ENCODE peak calls at places on chromosomes 6 and 20, in five cellular contexts. J is astrocyte of the spinal cord, K is body of pancreas, Y is uterus, R is psoas muscle. V is an unnamed sample.

GRCh38 chr6:22926613-22927348 is 357.4 kb downstream of the HDGFL1 start:
- DNase-seq in K (no peak), J (no peak), R (no peak), Y (no peak), V (no peak)

GRCh38 chr20:22511943-22512910 is 72.1 kb downstream of the FOXA2 start:
- DNase-seq in K (peak), Y (no peak), J (no peak), R (no peak), V (peak)

GRCh38 chr6:47413752-47414516 is 63.7 kb upstream of the CD2AP start:
- DNase-seq in K (peak), R (no peak), Y (no peak), J (peak), V (peak)

GRCh38 chr6:5201271-5201670 is 59.5 kb downstream of the LYRM4 start:
- DNase-seq in R (no peak), J (no peak), K (no peak), Y (no peak), V (peak)

GRCh38 chr6:149268768-149269167 is 48.7 kb upstream of the TAB2 start:
- DNase-seq in J (peak), K (no peak), R (no peak), Y (no peak), V (no peak)

GRCh38 chr6:84685983-84686584 is 78.3 kb downstream of the TBX18 start:
- DNase-seq in Y (no peak), J (no peak), K (no peak), R (no peak), V (peak)

GRCh38 chr20:8875586-8875985 is 193.3 kb upstream of the PLCB4 start:
- DNase-seq in K (no peak), R (no peak), Y (no peak), J (peak), V (no peak)

GRCh38 chr20:17059465-17059864 is 167.4 kb upstream of the PCSK2 start:
- DNase-seq in R (no peak), K (no peak), J (peak), Y (no peak), V (peak)

GRCh38 chr6:113742342-113742741 is 114.8 kb upstream of the MARCKS start:
- DNase-seq in J (no peak), K (no peak), Y (no peak), R (no peak), V (no peak)

GRCh38 chr20:59165389-59165785 is 1.8 kb downstream of the ZNF831 start:
- DNase-seq in R (no peak), Y (no peak), J (no peak), K (no peak), V (no peak)

GRCh38 chr6:30816791-30817739 is 67.3 kb upstream of the DDR1 start:
- DNase-seq in J (no peak), K (no peak), Y (no peak), R (no peak), V (no peak)

GRCh38 chr6:112464901-112465661 is 118.0 kb downstream of the RFPL4B start:
- DNase-seq in K (no peak), R (no peak), Y (no peak), J (no peak), V (no peak)

GRCh38 chr6:4296552-4296951 is 161.2 kb upstream of the ECI2 start:
- DNase-seq in K (no peak), R (no peak), J (no peak), Y (no peak), V (no peak)

GRCh38 chr20:7828437-7828836 is 111.8 kb downstream of the HAO1 start:
- DNase-seq in J (no peak), R (no peak), K (no peak), Y (no peak), V (no peak)

GRCh38 chr6:19705606-19706005 is 131.6 kb upstream of the ID4 start:
- DNase-seq in J (peak), Y (no peak), R (no peak), K (no peak), V (peak)

GRCh38 chr6:8507286-8507685 is 71.9 kb upstream of the SLC35B3 start:
- DNase-seq in R (no peak), J (no peak), Y (no peak), K (no peak), V (no peak)

GRCh38 chr6:140011537-140011936 is 637.1 kb upstream of the CITED2 start:
- DNase-seq in Y (no peak), K (no peak), R (no peak), J (no peak), V (no peak)

GRCh38 chr6:87322304-87323212 is at the start of gene SMIM8:
- DNase-seq in R (peak), J (peak), K (peak), Y (peak), V (peak)

GRCh38 chr6:45454008-45454911 is 76.5 kb upstream of the SUPT3H start:
- DNase-seq in R (no peak), K (no peak), J (peak), Y (no peak), V (peak)

DNA sequence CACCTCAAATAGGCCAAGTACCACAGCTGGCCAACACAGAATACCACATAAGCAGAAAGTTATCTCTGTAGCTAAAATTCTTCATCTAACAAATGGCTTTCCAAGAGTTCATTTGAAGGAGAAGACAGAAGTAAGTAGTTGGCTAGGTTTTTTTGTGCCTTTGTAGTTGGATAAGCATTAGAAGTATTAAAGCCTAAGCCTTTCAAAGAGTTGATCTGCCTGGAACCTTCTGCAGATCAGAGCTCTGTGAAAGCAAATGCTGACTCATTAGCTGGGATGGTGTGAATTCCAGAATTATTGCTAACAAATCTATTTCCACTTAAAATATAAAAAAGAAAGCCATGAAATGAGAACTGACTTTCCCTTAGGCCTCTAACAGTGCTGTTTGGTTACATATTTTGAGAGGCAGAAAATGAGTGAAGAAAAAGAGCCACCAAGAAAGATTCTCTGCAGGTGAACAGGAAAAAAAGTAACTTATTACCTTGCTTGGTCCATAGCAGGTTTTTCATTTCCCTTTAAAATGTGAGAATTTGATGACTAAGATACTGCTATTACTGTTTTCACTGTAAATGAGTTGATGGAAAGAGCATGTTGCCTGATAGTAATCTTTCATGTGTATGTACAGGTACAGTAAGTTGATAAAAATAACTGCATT is 763.2 kb upstream of the FLRT3 start:
- DNase-seq in J (peak), Y (no peak), R (no peak), K (no peak), V (peak)
- H3K4me3 ChIP-seq in J (no peak), Y (no peak), R (no peak), K (no peak), V (no peak)

GRCh38 chr20:41247523-41248370 is 69.8 kb downstream of the ZHX3 start:
- DNase-seq in Y (no peak), R (no peak), J (peak), K (no peak), V (no peak)

GRCh38 chr20:41248371-41249024 is 69.0 kb downstream of the ZHX3 start:
- DNase-seq in Y (peak), J (peak), R (no peak), K (no peak), V (no peak)

GRCh38 chr20:41249371-41249770 is 68.2 kb downstream of the ZHX3 start:
- DNase-seq in Y (peak), J (peak), K (peak), R (peak), V (peak)

GRCh38 chr20:41245086-41245707 is 72.3 kb downstream of the ZHX3 start:
- DNase-seq in R (no peak), K (no peak), J (no peak), Y (no peak), V (peak)

DNA sequence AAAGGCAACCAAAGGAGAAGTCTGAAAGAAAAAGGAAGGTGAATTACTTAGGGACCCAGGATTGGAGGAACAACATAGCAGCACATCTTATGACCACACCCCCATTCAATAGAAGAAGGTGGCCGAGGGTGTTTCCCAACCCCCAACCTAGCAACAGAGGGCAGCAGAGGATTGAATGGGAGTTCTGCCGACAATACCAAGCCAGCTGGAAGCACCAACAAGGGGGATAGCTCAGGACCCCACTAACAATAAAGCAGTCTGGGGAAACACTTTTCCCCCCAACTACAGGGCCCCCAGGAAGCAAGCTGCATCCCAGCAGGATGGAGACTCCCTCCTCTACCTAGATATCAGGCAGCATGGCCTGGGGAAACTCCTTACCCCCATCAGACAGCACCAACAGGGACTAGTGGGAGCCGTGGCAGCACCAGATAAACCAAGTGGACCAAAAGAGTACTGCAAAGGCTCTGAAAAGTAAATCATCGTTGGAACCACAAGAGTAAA is 67.7 kb downstream of the ZHX3 start:
- DNase-seq in J (peak), R (no peak), K (no peak), Y (peak), V (peak)
- TF ChIP-seq CTCF in J (peak), R (peak), K (no peak), Y (peak), V (peak)

GRCh38 chr6:131754715-131755567 is 44.1 kb upstream of the CTAGE9 start:
- DNase-seq in R (no peak), K (no peak), Y (no peak), J (no peak), V (no peak)
- H3K4me3 ChIP-seq in R (no peak), K (no peak), Y (no peak), J (no peak), V (no peak)

DNA sequence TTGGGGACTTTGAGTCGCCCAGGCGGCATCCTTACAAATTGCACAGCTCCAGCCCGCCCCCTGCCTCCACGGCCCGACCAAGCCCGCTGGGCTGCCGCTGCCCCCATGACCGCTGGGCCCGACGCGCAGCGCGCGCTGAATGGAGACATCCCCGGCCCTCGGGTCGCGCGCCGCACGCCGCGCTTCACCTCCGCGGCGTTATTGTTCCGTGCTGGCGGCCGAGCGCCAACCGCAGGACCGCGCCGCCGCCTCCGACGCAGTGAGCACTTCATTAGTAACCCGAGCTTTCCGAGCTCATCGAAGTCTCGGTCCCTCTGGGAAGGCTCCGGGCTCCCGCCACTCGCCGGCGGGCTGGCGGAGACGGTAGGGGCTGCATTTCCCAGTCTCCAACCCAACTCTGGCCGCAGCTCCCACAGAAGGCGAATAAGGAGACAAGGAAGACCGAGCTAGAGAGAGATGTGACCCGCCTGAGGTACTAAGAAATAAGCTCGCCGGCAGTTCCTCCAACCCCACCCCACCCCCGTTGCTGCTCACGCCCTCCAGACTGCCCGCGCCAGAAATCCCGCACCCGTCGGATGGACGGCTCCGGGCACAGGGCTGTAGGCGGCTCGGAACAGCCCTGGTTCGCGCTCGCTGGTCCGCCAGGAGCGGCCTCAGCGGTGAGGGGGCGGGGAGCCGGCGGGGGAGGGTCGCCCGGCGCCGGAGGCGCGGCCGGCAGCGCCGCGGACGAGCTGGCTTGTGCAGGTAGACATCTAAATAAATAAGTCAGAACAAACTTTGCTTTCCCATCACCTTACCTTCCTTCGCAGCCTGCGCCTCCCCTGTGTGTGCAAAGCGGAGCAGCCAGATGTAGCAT is 683 bp downstream of the EPHA7 start:
- DNase-seq in J (peak), Y (peak), K (peak), R (peak), V (peak)
- TF ChIP-seq CTCF in J (peak), Y (no peak), K (no peak), R (no peak), V (no peak)

V was measured in epithelial cell of esophagus.